ENCODE peak calls at places on chromosomes 13 and 19, in nine cellular contexts. U, Q, H, T, R, Y, X, B and C are unnamed samples. For H3K36me3, the result is how much of the 10 kb centered on the place peaks cover.

GRCh38 chr13:107020393-107020792 is 452.5 kb upstream of the ARGLU1 start:
- DNase-seq in X (no peak), U (no peak), R (no peak), H (no peak), T (no peak), Y (no peak), B (no peak), Q (no peak), C (no peak)

GRCh38 chr13:44474122-44474910 is 100.7 kb downstream of the SERP2 start:
- DNase-seq in T (peak), X (no peak), H (no peak), Q (no peak), Y (no peak), B (peak), U (no peak), R (no peak), C (no peak)

GRCh38 chr13:44218501-44219240 is 155.0 kb upstream of the SERP2 start:
- DNase-seq in U (peak), R (no peak), T (no peak), B (peak), Y (no peak), Q (peak), X (peak), H (peak), C (no peak)

GRCh38 chr13:105991622-105992254 is 543.7 kb downstream of the EFNB2 start:
- DNase-seq in X (no peak), H (peak), T (no peak), U (peak), Y (no peak), R (no peak), B (no peak), Q (no peak), C (peak)

GRCh38 chr19:1882089-1882785 is 3.1 kb downstream of the ABHD17A start:
- DNase-seq in U (no peak), Y (no peak), T (no peak), Q (peak), H (no peak), X (no peak), R (no peak), B (peak), C (no peak)

GRCh38 chr13:94947965-94948371 is 235.6 kb upstream of the SOX21 start:
- DNase-seq in X (no peak), T (peak), H (no peak), R (no peak), Q (no peak), B (no peak), U (no peak), Y (no peak), C (no peak)

GRCh38 chr13:60111726-60112125 is 52.0 kb downstream of the DIAPH3 start:
- DNase-seq in H (no peak), U (no peak), Y (no peak), X (no peak), Q (no peak), B (no peak), R (no peak), T (no peak), C (no peak)

GRCh38 chr19:7610491-7611240 is 15.0 kb downstream of the CAMSAP3 start:
- DNase-seq in T (no peak), H (no peak), U (no peak), Y (no peak), X (no peak), Q (no peak), R (no peak), B (no peak), C (no peak)

GRCh38 chr19:46648961-46649960 is 11.7 kb downstream of the DACT3 start:
- DNase-seq in T (peak), X (no peak), R (no peak), B (no peak), Y (no peak), U (no peak), H (no peak), Q (no peak), C (no peak)

GRCh38 chr13:112331675-112332074 is 44.5 kb upstream of the SPACA7 start:
- DNase-seq in H (no peak), R (no peak), Q (no peak), B (no peak), U (no peak), Y (no peak), T (no peak), X (no peak), C (no peak)

GRCh38 chr13:44396963-44397580 is 23.4 kb downstream of the SERP2 start:
- DNase-seq in Y (peak), R (peak), T (no peak), B (no peak), Q (no peak), U (no peak), H (no peak), X (no peak), C (no peak)

GRCh38 chr19:5536337-5536894 is 31.3 kb downstream of the TINCR start:
- DNase-seq in U (peak), T (peak), Y (peak), B (no peak), X (no peak), Q (no peak), H (peak), R (no peak), C (no peak)

GRCh38 chr13:26867451-26868067 is 107.0 kb upstream of the GPR12 start:
- DNase-seq in U (no peak), X (no peak), H (no peak), Q (no peak), R (peak), T (peak), B (peak), Y (no peak), C (no peak)

GRCh38 chr13:91169641-91170040 is 177.8 kb upstream of the MIR17HG start:
- DNase-seq in X (no peak), R (no peak), B (no peak), U (no peak), H (no peak), Y (no peak), T (no peak), Q (no peak), C (no peak)

GRCh38 chr19:21434967-21435544 is 38.1 kb downstream of the ZNF493 start:
- DNase-seq in Q (no peak), H (no peak), X (no peak), R (no peak), Y (peak), U (peak), B (no peak), T (peak), C (no peak)

GRCh38 chr19:1935484-1936208 is 5.3 kb upstream of the CSNK1G2 start:
- DNase-seq in Q (no peak), Y (no peak), R (no peak), B (peak), T (peak), X (no peak), H (no peak), U (no peak), C (no peak)

GRCh38 chr13:33628662-33629061 is 189.3 kb upstream of the RFC3 start:
- DNase-seq in X (no peak), H (no peak), Y (no peak), U (no peak), R (no peak), B (no peak), Q (no peak), T (no peak), C (no peak)

GRCh38 chr13:28337196-28338045 is 157.5 kb downstream of the FLT1 start:
- DNase-seq in X (no peak), Q (no peak), H (no peak), B (peak), T (no peak), U (no peak), Y (no peak), R (no peak), C (no peak)

GRCh38 chr13:50670847-50671542 is 172.5 kb downstream of the DLEU7 start:
- DNase-seq in X (no peak), Q (no peak), R (no peak), Y (no peak), B (peak), T (no peak), U (no peak), H (no peak), C (no peak)

GRCh38 chr13:44068737-44069136 is 189.0 kb downstream of the LACC1 start:
- DNase-seq in Q (no peak), T (peak), R (no peak), X (no peak), H (no peak), B (peak), Y (no peak), U (no peak), C (no peak)

GRCh38 chr19:3098141-3098514 is 4.0 kb downstream of the GNA11 start:
- DNase-seq in R (no peak), H (no peak), X (no peak), Y (no peak), U (no peak), B (peak), T (no peak), Q (no peak), C (no peak)

GRCh38 chr13:22655106-22655852 is 525.5 kb upstream of the SGCG start:
- DNase-seq in H (no peak), U (no peak), Q (no peak), T (no peak), Y (no peak), X (no peak), R (no peak), B (no peak), C (no peak)

GRCh38 chr13:98871727-98872126 is 106.1 kb downstream of the DOCK9 start:
- DNase-seq in T (no peak), B (no peak), X (no peak), R (no peak), H (no peak), Q (no peak), Y (no peak), U (no peak), C (no peak)

GRCh38 chr13:45809810-45810394 is 41.7 kb downstream of the SIAH3 start:
- DNase-seq in U (no peak), Y (no peak), Q (no peak), B (no peak), H (no peak), X (no peak), T (no peak), R (no peak), C (no peak)

GRCh38 chr19:17448190-17448967 is at the start of gene TMEM221:
- DNase-seq in U (no peak), Q (peak), R (peak), X (no peak), T (peak), Y (peak), H (peak), B (no peak), C (no peak)

GRCh38 chr19:33442706-33443105 is 69.2 kb downstream of the CEBPG start:
- DNase-seq in Y (no peak), R (no peak), H (no peak), T (no peak), X (peak), U (no peak), Q (no peak), B (no peak), C (no peak)

GRCh38 chr19:56094449-56094848 is 26.6 kb downstream of the ZNF787 start:
- DNase-seq in B (no peak), R (no peak), X (no peak), T (no peak), Y (no peak), Q (no peak), H (no peak), U (no peak), C (no peak)
- TF ChIP-seq CTCF in B (no peak), R (no peak), X (no peak), T (no peak), Y (no peak), Q (no peak), H (no peak), U (no peak), C (no peak)

GRCh38 chr13:48505597-48506091 is 27.2 kb downstream of the RCBTB2 start:
- DNase-seq in X (no peak), B (no peak), Q (peak), T (no peak), U (peak), Y (no peak), R (no peak), H (no peak), C (no peak)
- TF ChIP-seq POLR2AphosphoS5 in X (no peak), B (no peak), Q (no peak), T (no peak), U (peak), Y (no peak), R (no peak), H (no peak), C (no peak)

GRCh38 chr13:100428966-100429365 is 159.6 kb downstream of the GGACT start:
- DNase-seq in Y (no peak), R (no peak), B (no peak), U (no peak), H (no peak), Q (no peak), T (no peak), X (no peak), C (no peak)

GRCh38 chr13:100434010-100434763 is 154.4 kb downstream of the GGACT start:
- DNase-seq in R (no peak), H (no peak), U (no peak), B (peak), Q (no peak), X (no peak), Y (no peak), T (no peak), C (no peak)

GRCh38 chr13:100432611-100433010 is 156.0 kb downstream of the GGACT start:
- DNase-seq in B (no peak), H (no peak), T (no peak), Q (no peak), R (no peak), X (no peak), Y (no peak), U (no peak), C (no peak)

GRCh38 chr13:100436099-100436498 is 152.5 kb downstream of the GGACT start:
- DNase-seq in R (no peak), B (no peak), Q (peak), H (no peak), X (no peak), U (no peak), Y (no peak), T (no peak), C (no peak)

DNA sequence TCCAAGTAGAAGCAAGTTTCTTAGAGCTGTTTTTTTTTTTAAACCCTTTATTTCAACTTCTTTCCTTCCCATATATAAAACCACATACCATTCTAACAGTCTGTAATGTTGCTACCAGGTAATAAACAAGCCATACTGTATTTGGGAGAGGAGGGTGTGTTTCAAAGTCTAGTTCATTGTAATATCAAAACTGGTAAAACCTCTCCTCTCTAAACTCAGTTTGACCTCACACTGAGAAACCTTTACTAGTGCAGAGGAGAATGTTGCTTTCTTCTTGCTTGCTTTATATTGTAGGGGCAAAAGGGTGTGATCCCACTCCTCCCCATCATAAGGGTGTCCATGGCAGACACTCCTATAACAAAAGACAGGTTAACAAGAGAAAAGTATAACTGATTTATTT is 155.1 kb downstream of the GGACT start:
- DNase-seq in Q (no peak), X (no peak), Y (no peak), U (no peak), R (no peak), H (no peak), B (no peak), T (no peak), C (no peak)
- H3K36me3 ChIP-seq in Q (under half), X (under half), Y (under half), U (under half), R (under half), H (under half), B (under half), T (under half), C (under half)

DNA sequence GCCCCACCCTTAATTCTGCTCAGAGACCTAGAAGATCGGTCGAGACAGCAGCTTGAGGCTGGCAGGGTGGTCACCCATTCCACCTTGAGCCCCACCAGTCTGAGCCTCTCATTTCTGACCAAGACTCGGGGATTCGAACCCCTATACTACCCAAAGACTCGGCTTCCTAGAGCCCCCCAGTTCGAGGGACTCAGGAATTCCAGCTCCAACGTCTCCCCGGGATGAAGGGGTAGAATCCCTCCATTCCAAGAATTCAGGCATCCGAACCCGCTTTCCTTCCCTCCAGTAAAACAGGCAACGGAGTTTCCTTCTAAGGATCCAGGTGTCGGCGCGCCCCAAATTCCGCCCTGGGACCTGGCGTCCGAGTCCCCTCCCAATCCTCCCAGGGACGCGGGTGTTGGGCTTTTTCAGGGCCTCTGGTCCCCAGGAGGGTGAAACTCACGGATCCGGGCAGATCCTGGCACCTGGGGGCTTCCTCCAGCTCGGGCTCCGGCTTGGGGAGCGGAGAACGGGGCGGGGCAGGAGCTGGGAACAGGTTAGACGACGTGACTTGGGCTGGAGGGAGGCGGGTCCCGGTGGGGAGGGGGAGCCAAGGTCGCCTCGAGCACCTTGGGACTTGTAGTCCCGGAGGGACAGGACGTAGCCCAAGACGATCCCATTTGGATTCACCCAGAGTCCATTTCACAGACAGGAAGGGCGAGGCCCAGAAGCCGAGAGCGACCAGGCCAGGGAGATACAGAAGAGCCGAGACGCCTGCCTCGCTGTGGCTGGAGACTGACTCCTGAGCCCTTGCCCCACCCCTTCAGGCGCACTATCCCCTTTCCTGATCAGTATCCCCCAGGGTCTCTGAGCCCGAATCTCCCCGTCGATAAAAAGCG is at the start of gene PPP1R13L:
- DNase-seq in X (peak), Q (peak), B (peak), R (peak), H (peak), Y (peak), U (peak), T (peak), C (no peak)
- TF ChIP-seq CTCF in X (no peak), Q (no peak), B (no peak), R (no peak), H (no peak), Y (no peak), U (no peak), T (no peak), C (no peak)

DNA sequence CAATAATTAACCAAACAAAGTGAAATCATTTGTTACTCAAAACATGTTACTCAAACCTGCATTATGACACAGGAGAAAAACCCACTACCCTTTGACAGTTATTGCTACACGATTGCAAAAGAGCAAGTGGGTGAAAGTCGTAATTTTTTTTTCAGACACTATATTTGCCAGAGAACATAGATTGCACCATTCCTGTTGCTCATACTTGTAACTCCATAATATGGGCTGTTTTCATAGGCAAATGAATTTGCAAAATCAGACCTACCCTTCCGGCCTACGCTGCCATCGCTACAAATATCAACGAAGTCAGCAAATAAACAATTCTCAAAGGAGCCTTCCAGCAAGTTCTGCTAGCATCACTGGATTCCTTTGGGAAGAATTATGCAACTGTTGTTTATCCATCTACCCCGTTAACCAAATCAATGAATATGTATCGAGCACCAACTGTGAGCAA is 396.5 kb downstream of the IRS2 start:
- DNase-seq in H (no peak), B (no peak), Y (no peak), U (no peak), T (no peak), R (no peak), Q (no peak), X (no peak), C (no peak)
- TF ChIP-seq POLR2AphosphoS5 in H (peak), B (no peak), Y (no peak), U (no peak), T (no peak), R (no peak), Q (no peak), X (no peak), C (no peak)

DNA sequence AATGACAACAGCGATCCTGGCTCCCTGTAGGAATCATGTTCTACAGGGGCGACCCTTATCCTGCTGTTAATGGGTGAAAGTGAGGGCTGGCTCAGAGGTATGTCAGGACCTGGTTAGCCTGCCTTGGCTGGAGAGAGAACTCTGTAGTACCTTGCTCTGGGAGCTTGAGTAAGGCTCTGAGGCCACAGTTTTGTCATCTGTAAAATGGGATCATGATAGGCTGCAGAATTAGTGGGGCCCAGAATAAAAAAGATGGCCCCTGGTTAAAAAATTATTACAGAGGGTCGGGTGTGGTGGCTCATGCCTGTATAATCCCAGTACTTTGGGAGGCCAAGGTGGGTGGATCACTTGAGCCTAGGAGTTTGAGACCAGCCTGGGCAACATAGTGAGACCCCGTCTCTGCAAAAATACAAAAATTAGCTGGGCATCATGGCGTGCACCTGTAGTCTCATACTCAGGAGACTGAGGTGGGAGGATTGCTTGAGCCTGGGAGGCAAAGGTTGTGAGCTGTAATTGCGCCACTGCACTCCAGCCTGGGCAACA is 10.5 kb upstream of the SAMD1 start:
- DNase-seq in Y (no peak), Q (no peak), R (no peak), H (no peak), T (no peak), U (no peak), B (no peak), X (no peak), C (no peak)
- H3K36me3 ChIP-seq in Y (under half), Q (under half), R (under half), H (under half), T (under half), U (under half), B (under half), X (under half), C (under half)

GRCh38 chr19:4362871-4363545 is 19.6 kb downstream of the MPND start:
- DNase-seq in Q (no peak), T (peak), B (no peak), X (no peak), Y (no peak), H (no peak), U (no peak), R (no peak), C (no peak)
- TF ChIP-seq CTCF in Q (no peak), T (peak), B (peak), X (no peak), Y (peak), H (no peak), U (peak), R (no peak), C (no peak)

GRCh38 chr19:642755-643727 is 3.4 kb downstream of the FGF22 start:
- DNase-seq in T (no peak), H (no peak), U (no peak), B (no peak), X (no peak), Q (no peak), Y (no peak), R (no peak), C (no peak)
- TF ChIP-seq POLR2AphosphoS5 in T (no peak), H (no peak), U (no peak), B (no peak), X (no peak), Q (no peak), Y (no peak), R (no peak), C (no peak)

GRCh38 chr19:19361075-19361594 is 40.5 kb downstream of the MAU2 start:
- DNase-seq in T (peak), H (peak), Q (peak), R (peak), X (peak), B (peak), U (peak), Y (peak), C (no peak)

GRCh38 chr19:19371056-19371455 is 34.4 kb upstream of the GATAD2A start:
- DNase-seq in B (no peak), Y (no peak), X (no peak), Q (peak), H (no peak), U (no peak), T (no peak), R (no peak), C (no peak)

GRCh38 chr19:19368087-19368486 is 37.4 kb upstream of the GATAD2A start:
- DNase-seq in R (no peak), U (no peak), T (no peak), X (no peak), B (no peak), H (no peak), Q (no peak), Y (no peak), C (no peak)

GRCh38 chr19:19362075-19362474 is 41.4 kb downstream of the MAU2 start:
- DNase-seq in Q (no peak), B (no peak), U (no peak), Y (no peak), H (no peak), X (no peak), R (no peak), T (no peak), C (no peak)

GRCh38 chr19:19366691-19367396 is 38.6 kb upstream of the GATAD2A start:
- DNase-seq in B (peak), Y (peak), Q (peak), U (peak), X (peak), T (peak), H (peak), R (peak), C (no peak)
- H3K36me3 ChIP-seq in B (under half), Y (under half), Q (under half), U (under half), X (under half), T (under half), H (under half), R (under half), C (under half)